ENCODE peak calls at places on chromosomes 1 and 21, in five cellular contexts. G is ovary, J is sigmoid colon, V is esophagus muscularis mucosa, C is A549. D is an unnamed sample. For H3K9me3, the result is how much of the 10 kb centered on the place peaks cover.

GRCh38 chr1:209883341-209883971 is 54.6 kb upstream of the SYT14 start:
- DNase-seq in G (no peak), C (no peak), V (peak), J (no peak), D (no peak)

GRCh38 chr1:232351335-232351734 is 278.6 kb downstream of the SIPA1L2 start:
- DNase-seq in V (no peak), C (no peak), G (no peak), J (no peak), D (no peak)

GRCh38 chr21:26148071-26148470 is 22.5 kb downstream of the APP start:
- DNase-seq in V (no peak), C (peak), G (no peak), J (no peak), D (no peak)

GRCh38 chr1:213260322-213261075 is 209.5 kb downstream of the RPS6KC1 start:
- DNase-seq in V (no peak), C (no peak), G (no peak), J (no peak), D (no peak)

GRCh38 chr1:203038891-203039608 is 12.8 kb downstream of the PPFIA4 start:
- DNase-seq in V (no peak), J (peak), C (peak), G (peak), D (peak)

GRCh38 chr1:26993237-26994019 is at the start of gene TRNP1:
- DNase-seq in G (peak), V (peak), C (peak), J (peak), D (peak)

GRCh38 chr1:206578115-206578935 is 33.9 kb downstream of the EIF2D start:
- DNase-seq in V (no peak), J (no peak), C (no peak), G (no peak), D (no peak)

GRCh38 chr1:93805027-93805426 is 74.0 kb downstream of the DNTTIP2 start:
- DNase-seq in C (no peak), V (no peak), J (no peak), G (no peak), D (no peak)

GRCh38 chr1:226738995-226739695 is at the start of gene ITPKB:
- DNase-seq in V (peak), G (peak), C (no peak), J (peak), D (peak)

GRCh38 chr1:220487297-220487820 is 40.6 kb upstream of the MARK1 start:
- DNase-seq in G (no peak), C (no peak), V (peak), J (no peak), D (no peak)

GRCh38 chr1:223483511-223483910 is 90.3 kb downstream of the CCDC185 start:
- DNase-seq in V (no peak), J (no peak), G (no peak), C (no peak), D (no peak)

GRCh38 chr1:109722920-109723319 is 10.9 kb downstream of the GSTM5 start:
- DNase-seq in J (no peak), C (no peak), G (no peak), V (no peak), D (no peak)

GRCh38 chr1:168465942-168466702 is 77.7 kb downstream of the XCL2 start:
- DNase-seq in G (no peak), J (peak), C (no peak), V (no peak), D (no peak)

GRCh38 chr1:92679980-92680379 is 104.9 kb downstream of the EVI5 start:
- DNase-seq in J (no peak), G (no peak), V (no peak), C (no peak), D (no peak)

GRCh38 chr21:36059823-36060158 is 535 bp downstream of the SETD4 start:
- DNase-seq in J (peak), C (peak), G (no peak), V (no peak), D (no peak)

GRCh38 chr1:47186267-47187185 is 3.3 kb downstream of the PDZK1IP1 start:
- DNase-seq in C (no peak), J (no peak), G (no peak), V (peak), D (no peak)

GRCh38 chr1:46302091-46303037 is 1.1 kb downstream of the LRRC41 start:
- DNase-seq in G (peak), V (no peak), C (no peak), J (peak), D (peak)

GRCh38 chr1:3265800-3266485 is 188.5 kb upstream of the ARHGEF16 start:
- DNase-seq in J (no peak), G (no peak), V (no peak), C (no peak), D (no peak)

GRCh38 chr1:3261969-3262579 is 192.4 kb upstream of the ARHGEF16 start:
- DNase-seq in G (no peak), J (no peak), C (no peak), V (no peak), D (no peak)

GRCh38 chr1:3262681-3263286 is 191.7 kb upstream of the ARHGEF16 start:
- DNase-seq in J (no peak), V (no peak), G (no peak), C (no peak), D (no peak)

GRCh38 chr1:3263790-3264189 is 190.7 kb upstream of the ARHGEF16 start:
- DNase-seq in J (no peak), V (no peak), C (no peak), G (no peak), D (no peak)

DNA sequence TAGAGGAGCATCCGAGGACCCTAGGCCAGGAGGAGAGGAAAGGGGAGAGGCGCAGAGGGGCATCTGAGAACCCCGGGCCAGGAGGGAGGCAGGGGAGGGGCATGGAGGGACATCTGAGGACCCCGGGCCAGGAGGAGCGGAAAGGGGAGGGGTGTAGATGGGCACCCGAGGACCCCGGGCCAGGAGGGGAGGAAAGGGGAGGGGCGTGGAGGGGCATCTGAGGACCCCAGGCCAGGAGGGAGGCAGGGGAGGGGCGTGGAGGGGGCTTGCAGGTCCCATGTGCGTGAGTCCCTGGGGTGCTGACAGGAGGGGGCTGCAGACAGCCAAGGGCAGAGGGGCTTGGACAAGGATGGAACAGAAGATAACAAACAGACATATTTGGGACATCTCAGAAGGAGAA is 190.0 kb upstream of the ARHGEF16 start:
- DNase-seq in C (no peak), G (no peak), V (no peak), J (no peak), D (no peak)
- H3K9me3 ChIP-seq in C (under half), G (under half), V (under half), J (under half), D (under half)

GRCh38 chr1:7621334-7622219 is 149.5 kb upstream of the VAMP3 start:
- DNase-seq in V (no peak), J (peak), C (no peak), G (peak), D (no peak)
- TF ChIP-seq EP300 in V (no peak), J (no peak), C (no peak), G (no peak), D (no peak)

GRCh38 chr1:114549137-114549536 is 32.3 kb downstream of the BCAS2 start:
- DNase-seq in G (no peak), J (no peak), V (no peak), C (no peak), D (no peak)

GRCh38 chr1:114551400-114551799 is 30.0 kb downstream of the BCAS2 start:
- DNase-seq in C (no peak), G (no peak), J (no peak), V (no peak), D (no peak)

GRCh38 chr1:114552106-114552639 is 29.2 kb downstream of the BCAS2 start:
- DNase-seq in J (no peak), V (no peak), G (no peak), C (no peak), D (no peak)

GRCh38 chr1:114554577-114554976 is 26.8 kb downstream of the BCAS2 start:
- DNase-seq in G (no peak), C (no peak), V (no peak), J (no peak), D (no peak)

GRCh38 chr1:114550336-114550735 is 31.1 kb downstream of the BCAS2 start:
- DNase-seq in C (no peak), J (no peak), G (no peak), V (no peak), D (no peak)
- H3K4me3 ChIP-seq in C (no peak), J (no peak), G (no peak), V (no peak), D (no peak)

DNA sequence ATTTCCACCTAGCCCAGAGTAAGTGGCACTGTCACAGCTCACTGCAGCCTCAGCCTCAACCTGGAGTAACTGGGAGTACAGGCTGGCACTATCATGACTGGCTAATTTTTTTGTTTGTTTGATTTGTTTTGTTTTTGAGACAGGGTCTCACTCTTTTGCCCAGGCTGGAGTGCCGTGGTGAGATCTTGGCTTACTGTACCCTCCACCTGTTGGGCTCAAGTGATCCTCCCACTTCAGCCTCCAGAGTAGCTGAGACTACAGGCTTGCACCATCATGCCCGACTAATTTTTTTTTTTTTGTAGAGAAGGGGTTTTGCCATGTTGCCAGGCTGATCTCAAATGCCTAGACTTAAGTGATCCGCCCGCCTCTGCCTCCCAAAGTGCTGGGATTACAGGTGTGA is 2.5 kb downstream of the UCK2 start:
- DNase-seq in G (no peak), V (no peak), J (no peak), C (no peak), D (no peak)
- H3K9me3 ChIP-seq in G (under half), V (under half), J (under half), C (under half), D (under half)

GRCh38 chr1:52454779-52455178 is 50.4 kb downstream of the PRPF38A start:
- DNase-seq in J (no peak), G (no peak), C (no peak), V (no peak), D (no peak)
- TF ChIP-seq EP300 in J (no peak), G (no peak), C (no peak), V (no peak), D (no peak)

GRCh38 chr1:150505431-150505830 is 2.5 kb upstream of the ECM1 start:
- DNase-seq in J (no peak), G (peak), V (no peak), C (no peak), D (no peak)

GRCh38 chr1:150507912-150508864 is at the start of gene ECM1:
- DNase-seq in G (peak), C (peak), V (no peak), J (peak), D (peak)

GRCh38 chr1:150511985-150512660 is 3.4 kb upstream of the FALEC start:
- DNase-seq in V (no peak), J (no peak), G (no peak), C (no peak), D (no peak)

GRCh38 chr1:150511551-150511950 is 3.6 kb downstream of the ECM1 start:
- DNase-seq in V (no peak), C (no peak), G (no peak), J (no peak), D (no peak)

GRCh38 chr1:150508982-150509381 is 1.1 kb downstream of the ECM1 start:
- DNase-seq in C (no peak), G (no peak), V (no peak), J (no peak), D (no peak)
- H3K4me3 ChIP-seq in C (no peak), G (no peak), V (peak), J (peak), D (peak)

GRCh38 chr1:174324493-174324892 is 123.3 kb upstream of the GPR52 start:
- DNase-seq in G (no peak), V (no peak), J (no peak), C (no peak), D (no peak)
- H3K9me3 ChIP-seq in G (under half), V (under half), J (under half), C (under half), D (under half)